ENCODE peak calls at places on chromosomes 16 and 17, in nine cellular contexts. S is KBM-7, C is AG04450, M is GM04504, A is choroid plexus epithelial cell, Z is heart left ventricle, G is kidney tubule cell, K is astrocyte of the spinal cord, Y is COR-L47. T is an unnamed sample.

GRCh38 chr17:73363788-73364522 is 52.2 kb upstream of the CDC42EP4 start:
- DNase-seq in Z (no peak), G (no peak), C (no peak), K (no peak), A (no peak), Y (no peak), S (no peak), M (no peak), T (no peak)

GRCh38 chr17:52546990-52547389 is 388.5 kb upstream of the CA10 start:
- DNase-seq in Z (no peak), S (no peak), K (no peak), G (no peak), A (no peak), M (no peak), C (no peak), Y (no peak), T (no peak)

GRCh38 chr17:48749621-48750553 is 21.3 kb upstream of the HOXB13 start:
- DNase-seq in A (no peak), G (no peak), M (no peak), Z (no peak), Y (no peak), K (no peak), S (no peak), C (no peak), T (no peak)

GRCh38 chr17:61261001-61261587 is 138.5 kb upstream of the TBX2 start:
- DNase-seq in G (no peak), S (no peak), M (no peak), Y (no peak), Z (no peak), A (no peak), C (no peak), K (no peak), T (no peak)

GRCh38 chr17:72387487-72387886 is 266.7 kb downstream of the SOX9 start:
- DNase-seq in A (peak), C (peak), Z (no peak), Y (no peak), S (no peak), G (peak), K (peak), M (peak), T (no peak)

GRCh38 chr16:57266531-57267268 is 17.8 kb downstream of the PLLP start:
- DNase-seq in S (peak), Z (no peak), G (peak), C (no peak), Y (no peak), M (no peak), A (no peak), K (no peak), T (no peak)

GRCh38 chr17:55298111-55298510 is 33.4 kb downstream of the HLF start:
- DNase-seq in A (no peak), Y (no peak), S (no peak), G (no peak), M (no peak), Z (no peak), K (no peak), C (no peak), T (no peak)

GRCh38 chr17:78458739-78459335 is 80.4 kb downstream of the PGS1 start:
- DNase-seq in Z (no peak), Y (no peak), A (no peak), M (no peak), G (no peak), K (no peak), C (no peak), S (no peak), T (no peak)

GRCh38 chr17:33461051-33461450 is 168.0 kb upstream of the ASIC2 start:
- DNase-seq in G (peak), K (no peak), M (no peak), Y (no peak), A (no peak), Z (no peak), C (no peak), S (no peak), T (no peak)

GRCh38 chr17:45228985-45229517 is 7.4 kb downstream of the FMNL1 start:
- DNase-seq in G (peak), C (peak), M (peak), Y (no peak), K (peak), Z (peak), S (peak), A (peak), T (peak)

GRCh38 chr17:79410681-79411080 is 200.2 kb downstream of the RBFOX3 start:
- DNase-seq in M (no peak), Y (peak), K (no peak), G (no peak), S (no peak), C (no peak), A (no peak), Z (no peak), T (no peak)

GRCh38 chr17:142876-143784 is 5.8 kb downstream of the SCGB1C2 start:
- DNase-seq in A (no peak), C (no peak), G (no peak), S (no peak), M (no peak), Z (peak), Y (no peak), K (no peak), T (no peak)

GRCh38 chr16:80540516-80541305 is at the start of gene DYNLRB2:
- DNase-seq in Z (peak), M (peak), K (peak), S (no peak), Y (peak), G (peak), C (peak), A (peak), T (peak)

GRCh38 chr17:14201595-14201994 is 35.1 kb downstream of the CDRT15 start:
- DNase-seq in Z (no peak), K (no peak), M (no peak), A (peak), S (no peak), C (no peak), G (no peak), Y (no peak), T (no peak)

GRCh38 chr16:29947897-29948296 is 14.0 kb upstream of the TMEM219 start:
- DNase-seq in C (no peak), M (no peak), K (no peak), G (no peak), S (no peak), Y (no peak), Z (no peak), A (no peak), T (no peak)

GRCh38 chr17:65535777-65536572 is 25.5 kb downstream of the AXIN2 start:
- DNase-seq in Z (no peak), A (no peak), K (no peak), G (no peak), S (no peak), M (no peak), Y (no peak), C (no peak), T (no peak)

GRCh38 chr17:51298508-51299371 is 38.4 kb downstream of the UTP18 start:
- DNase-seq in K (peak), M (no peak), Z (no peak), C (peak), S (peak), Y (peak), G (peak), A (peak), T (no peak)

GRCh38 chr17:76178124-76178523 is 37.1 kb upstream of the FOXJ1 start:
- DNase-seq in A (no peak), G (no peak), S (no peak), Y (no peak), M (no peak), C (no peak), Z (no peak), K (no peak), T (no peak)

T was measured in coronary artery.